ENCODE peak calls at places on chromosomes 16 and 17, in nine cellular contexts. O is mucosa of descending colon, V is cardiac muscle cell, G is right atrium auricular region, H is Peyer's patch, N is breast epithelium, T is GM23248, A is mesendoderm, K is adrenal gland. S is an unnamed sample.

GRCh38 chr17:77859035-77859360 is 99.5 kb upstream of the TNRC6C start:
- DNase-seq in N (no peak), H (no peak), O (peak), T (no peak), V (no peak), A (no peak), G (no peak), K (no peak), S (no peak)

GRCh38 chr17:33523577-33523981 is 230.5 kb upstream of the ASIC2 start:
- DNase-seq in O (no peak), V (peak), A (peak), H (no peak), K (no peak), G (no peak), N (no peak), T (peak), S (no peak)

GRCh38 chr17:45972531-45972930 is 26.5 kb upstream of the STH start:
- DNase-seq in O (no peak), V (no peak), G (no peak), H (no peak), T (no peak), K (no peak), N (no peak), A (no peak), S (no peak)

GRCh38 chr16:1545044-1545736 is 11.7 kb downstream of the TMEM204 start:
- DNase-seq in T (no peak), V (no peak), A (no peak), H (no peak), N (no peak), K (no peak), O (no peak), G (peak), S (no peak)

GRCh38 chr17:61429274-61429673 is 22.9 kb upstream of the TBX4 start:
- DNase-seq in H (no peak), G (no peak), O (no peak), N (no peak), A (no peak), V (no peak), T (no peak), K (no peak), S (no peak)

GRCh38 chr17:82213251-82214011 is 789 bp upstream of the CCDC57 start:
- DNase-seq in H (peak), V (peak), N (no peak), O (peak), T (peak), K (peak), A (peak), G (no peak), S (peak)

GRCh38 chr16:24645739-24646645 is 83.5 kb upstream of the TNRC6A start:
- DNase-seq in N (no peak), G (no peak), H (no peak), V (peak), T (peak), A (no peak), O (no peak), K (peak), S (peak)

GRCh38 chr17:21149626-21150025 is 22.9 kb downstream of the DHRS7B start:
- DNase-seq in G (no peak), T (no peak), V (no peak), K (no peak), A (no peak), H (no peak), N (no peak), O (no peak), S (no peak)

GRCh38 chr16:65101009-65101408 is 20.9 kb downstream of the CDH11 start:
- DNase-seq in O (no peak), V (no peak), G (no peak), H (no peak), N (no peak), T (no peak), A (no peak), K (no peak), S (no peak)

GRCh38 chr17:44911133-44912001 is 3.9 kb downstream of the GFAP start:
- DNase-seq in K (peak), G (peak), H (peak), A (peak), T (peak), V (peak), N (no peak), O (peak), S (no peak)

GRCh38 chr17:59516451-59516850 is 49.0 kb upstream of the DHX40 start:
- DNase-seq in V (no peak), G (no peak), O (no peak), K (no peak), H (no peak), N (no peak), T (no peak), A (peak), S (no peak)

GRCh38 chr16:22843856-22844255 is 29.9 kb downstream of the HS3ST2 start:
- DNase-seq in V (no peak), N (no peak), A (no peak), O (no peak), G (no peak), K (no peak), T (no peak), H (no peak), S (no peak)

GRCh38 chr17:72788950-72789585 is 303.4 kb downstream of the SLC39A11 start:
- DNase-seq in A (peak), K (no peak), V (peak), N (no peak), O (no peak), H (no peak), G (no peak), T (peak), S (peak)

GRCh38 chr17:67942810-67943209 is 53.5 kb downstream of the C17orf58 start:
- DNase-seq in G (no peak), H (no peak), V (peak), T (peak), K (no peak), O (no peak), N (no peak), A (peak), S (no peak)

GRCh38 chr17:58873926-58874325 is 118.3 kb downstream of the PPM1E start:
- DNase-seq in V (no peak), O (no peak), N (no peak), K (no peak), T (no peak), G (no peak), H (no peak), A (no peak), S (no peak)

GRCh38 chr16:24289301-24289700 is 33.2 kb downstream of the CACNG3 start:
- DNase-seq in G (no peak), N (no peak), H (no peak), A (no peak), T (no peak), O (no peak), V (no peak), K (no peak), S (no peak)

GRCh38 chr17:17408236-17408794 is 68.5 kb upstream of the MED9 start:
- DNase-seq in O (no peak), V (peak), H (no peak), A (no peak), K (no peak), T (peak), G (no peak), N (no peak), S (no peak)

GRCh38 chr17:81918762-81919545 is 978 bp upstream of the SIRT7 start:
- DNase-seq in N (no peak), G (no peak), K (no peak), H (no peak), A (no peak), V (no peak), O (peak), T (no peak), S (no peak)

GRCh38 chr17:16171613-16172012 is 43.7 kb downstream of the NCOR1 start:
- DNase-seq in T (no peak), G (no peak), A (no peak), N (no peak), V (no peak), O (no peak), H (no peak), K (no peak), S (no peak)

GRCh38 chr16:31869511-31870201 is 4.0 kb upstream of the ZNF267 start:
- DNase-seq in V (peak), N (peak), O (no peak), K (peak), A (peak), G (no peak), T (peak), H (peak), S (peak)

DNA sequence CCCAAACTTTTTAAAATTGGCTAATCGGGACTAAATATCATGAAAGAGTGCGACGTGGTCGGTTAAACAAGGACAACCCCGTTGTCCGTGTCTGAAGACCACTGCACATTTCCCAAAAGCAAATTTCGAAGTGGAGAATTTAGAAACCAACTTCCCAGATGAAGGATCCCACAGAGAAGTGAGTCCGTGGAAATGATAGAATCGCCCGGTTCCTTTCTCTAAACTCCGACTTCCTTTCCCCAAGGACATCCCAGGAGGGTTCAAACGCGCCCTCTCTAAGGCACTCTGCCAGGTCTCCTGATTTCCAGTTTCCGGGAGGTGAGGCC is 1.2 kb upstream of the MMP15 start:
- DNase-seq in A (no peak), T (no peak), K (no peak), N (no peak), G (no peak), O (no peak), V (no peak), H (no peak), S (no peak)
- H3K4me3 ChIP-seq in A (no peak), T (no peak), K (no peak), N (peak), G (peak), O (no peak), V (no peak), H (peak), S (no peak)

GRCh38 chr16:66774981-66775380 is 23.6 kb upstream of the DYNC1LI2 start:
- DNase-seq in O (no peak), K (no peak), H (no peak), A (no peak), N (no peak), V (no peak), T (no peak), G (no peak), S (no peak)
- H3K4me3 ChIP-seq in O (no peak), K (no peak), H (no peak), A (no peak), N (no peak), V (no peak), T (no peak), G (no peak), S (no peak)

DNA sequence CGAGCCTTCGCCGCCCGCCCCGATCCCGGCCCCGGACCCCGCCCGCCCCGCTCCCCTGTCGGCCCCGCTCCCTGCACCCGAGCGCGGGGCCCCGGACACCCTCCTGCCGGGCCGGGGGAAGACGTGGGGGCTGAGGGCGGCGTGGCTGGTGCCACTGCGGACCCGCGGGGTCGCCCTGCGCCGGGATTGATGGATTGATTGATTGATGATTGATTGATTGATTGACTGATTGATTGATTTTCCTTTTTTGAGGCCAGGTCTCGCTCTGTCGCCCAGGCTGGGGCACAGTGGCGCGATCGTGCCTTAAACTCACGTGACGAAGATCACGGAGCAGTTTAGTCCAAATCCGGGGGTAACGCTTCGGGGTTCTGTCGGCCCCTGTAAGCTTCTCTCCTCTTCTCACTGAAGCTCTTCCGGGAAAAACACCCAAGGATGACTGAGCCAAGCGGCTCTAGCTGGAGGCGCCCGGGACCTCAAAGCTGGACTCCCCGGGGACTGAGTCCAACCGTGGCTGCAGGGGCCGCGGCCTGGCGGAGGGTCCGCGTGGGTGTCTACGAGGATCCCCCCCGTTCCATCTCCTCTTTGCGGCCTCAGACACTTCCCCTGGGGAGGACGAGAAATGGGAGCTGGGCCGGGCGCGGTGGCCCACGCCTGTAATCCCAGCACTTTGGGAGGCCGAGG is 40.2 kb upstream of the BHLHA9 start:
- DNase-seq in N (no peak), G (no peak), V (no peak), T (peak), H (no peak), A (no peak), O (peak), K (no peak), S (no peak)
- H3K4me3 ChIP-seq in N (peak), G (peak), V (peak), T (peak), H (peak), A (no peak), O (peak), K (no peak), S (peak)

DNA sequence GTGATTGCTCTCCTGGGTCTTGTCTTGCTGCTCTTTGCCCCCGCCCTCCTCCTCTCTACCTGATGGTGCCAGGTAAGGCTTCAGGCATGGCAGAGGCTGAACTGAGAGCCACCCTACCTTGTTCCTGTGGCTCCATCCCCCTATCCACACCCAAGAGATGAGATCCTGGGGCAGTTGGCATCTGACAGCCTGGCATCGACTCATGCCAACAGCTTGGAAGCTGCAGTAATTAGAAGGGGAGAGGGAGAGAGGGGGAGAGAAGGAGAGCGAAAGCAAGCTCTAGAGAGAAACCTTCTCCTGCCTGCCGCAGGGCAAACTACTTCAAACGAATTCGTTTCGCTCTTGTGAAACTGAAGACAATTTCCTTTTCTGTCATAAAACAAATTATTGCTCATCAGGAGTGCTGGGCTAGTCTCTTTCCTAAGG is 13.8 kb upstream of the SP6 start:
- DNase-seq in N (peak), V (no peak), H (no peak), G (no peak), A (no peak), T (peak), K (no peak), O (no peak), S (no peak)
- H3K4me3 ChIP-seq in N (peak), V (no peak), H (no peak), G (no peak), A (no peak), T (no peak), K (no peak), O (no peak), S (no peak)

DNA sequence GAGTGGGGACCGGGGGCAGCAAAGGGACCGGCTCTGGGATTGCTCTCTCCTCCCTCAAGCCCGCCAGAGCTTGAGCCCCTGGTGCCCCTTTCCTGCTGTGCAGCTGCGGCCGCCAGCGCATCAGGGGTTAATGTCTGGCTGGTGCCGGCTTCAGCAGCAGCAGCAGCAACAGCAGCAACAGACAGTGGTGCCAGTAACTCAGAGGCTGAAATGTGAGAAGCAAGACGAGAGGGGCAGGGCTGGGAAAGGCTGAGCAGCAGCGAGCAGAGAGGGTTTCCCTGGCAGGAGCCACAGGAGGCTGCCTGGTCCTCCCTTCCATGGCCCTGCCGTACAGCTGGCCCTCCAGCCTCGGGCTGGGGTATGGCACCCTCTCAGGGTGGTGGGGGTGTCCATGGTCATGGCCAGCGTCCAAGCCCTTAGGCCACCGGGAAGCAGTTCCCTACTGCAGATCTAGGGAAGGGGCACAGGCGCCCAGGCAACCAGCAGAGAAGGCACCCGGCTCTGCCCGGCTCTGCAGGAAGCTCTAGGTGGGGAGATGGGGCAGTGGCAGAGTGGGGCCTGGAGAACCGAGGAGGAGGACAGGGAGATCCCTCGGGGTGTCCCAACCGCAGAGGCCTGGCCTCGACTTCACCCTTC is 21.1 kb upstream of the TFAP4 start:
- DNase-seq in G (peak), H (no peak), V (peak), O (no peak), N (no peak), A (peak), K (peak), T (peak), S (no peak)
- H3K4me3 ChIP-seq in G (no peak), H (no peak), V (peak), O (no peak), N (peak), A (no peak), K (no peak), T (no peak), S (peak)

GRCh38 chr17:48568499-48569259 is 9.5 kb downstream of the HOXB4 start:
- DNase-seq in G (no peak), T (no peak), O (peak), A (no peak), K (no peak), V (no peak), H (no peak), N (no peak), S (no peak)
- H3K4me3 ChIP-seq in G (no peak), T (no peak), O (no peak), A (no peak), K (no peak), V (peak), H (peak), N (peak), S (peak)

S was measured in AG04450.